ENCODE peak calls at places on chromosomes 11 and 22, in four cellular contexts. O, H, P and I are unnamed samples.

GRCh38 chr22:19970479-19971275 is 29.1 kb upstream of the TXNRD2 start:
- DNase-seq in O (peak; percentile 68), H (no peak), P (no peak), I (peak; percentile 69)

GRCh38 chr11:11691296-11692141 is 69.7 kb upstream of the GALNT18 start:
- DNase-seq in H (no peak), P (no peak), O (no peak), I (no peak)

GRCh38 chr22:43988116-43988817 is 33.0 kb downstream of the SAMM50 start:
- DNase-seq in P (no peak), O (no peak), H (no peak), I (no peak)

GRCh38 chr22:23279781-23280180 is 99.5 kb downstream of the BCR start:
- DNase-seq in P (no peak), H (peak; percentile 20), O (peak; percentile 62), I (no peak)

GRCh38 chr11:3947084-3947483 is 91.6 kb downstream of the STIM1 start:
- DNase-seq in P (no peak), H (peak; percentile 62), O (peak; percentile 36), I (peak; percentile 41)

GRCh38 chr11:106061249-106061794 is 15.8 kb downstream of the KBTBD3 start:
- DNase-seq in O (no peak), H (no peak), P (no peak), I (no peak)

GRCh38 chr11:25242928-25243327 is 746.1 kb downstream of the LUZP2 start:
- DNase-seq in P (no peak), H (no peak), O (no peak), I (no peak)

GRCh38 chr11:35420371-35420770 is 1.0 kb upstream of the SLC1A2 start:
- DNase-seq in P (no peak), H (no peak), O (no peak), I (no peak)

GRCh38 chr22:29267462-29267857 is 321 bp downstream of the RHBDD3 start:
- DNase-seq in H (no peak), O (no peak), P (no peak), I (peak; percentile 33)

GRCh38 chr22:50613291-50613981 is 12.8 kb downstream of the MAPK8IP2 start:
- DNase-seq in H (no peak), O (no peak), P (peak; percentile 68), I (peak; percentile 90)

GRCh38 chr11:116563028-116563712 is 209.6 kb downstream of the BUD13 start:
- DNase-seq in P (no peak), H (peak; percentile 51), O (peak; percentile 76), I (no peak)

GRCh38 chr11:114163830-114164401 is 104.4 kb downstream of the ZBTB16 start:
- DNase-seq in O (no peak), P (no peak), H (no peak), I (no peak)

GRCh38 chr11:114161486-114162250 is 102.2 kb downstream of the ZBTB16 start:
- DNase-seq in P (no peak), O (no peak), H (no peak), I (no peak)

GRCh38 chr11:114162719-114163123 is 103.2 kb downstream of the ZBTB16 start:
- DNase-seq in H (peak; percentile 93), O (peak; percentile 96), P (no peak), I (peak; percentile 90)

GRCh38 chr11:114164546-114164945 is 105.0 kb downstream of the ZBTB16 start:
- DNase-seq in P (no peak), O (no peak), H (no peak), I (no peak)

GRCh38 chr11:114163231-114163631 is 103.7 kb downstream of the ZBTB16 start:
- DNase-seq in H (peak; percentile 29), O (peak; percentile 72), P (no peak), I (no peak)
- H3K4me1 ChIP-seq in H (peaks cover 32% of the 10 kb centered on the region), O (peaks cover 35% of the 10 kb centered on the region), P (peaks cover 28% of the 10 kb centered on the region), I (peaks cover 49% of the 10 kb centered on the region)

GRCh38 chr11:112884012-112884767 is 77.0 kb upstream of the NCAM1 start:
- DNase-seq in P (no peak), H (no peak), O (peak; percentile 27), I (no peak)
- H3K27ac ChIP-seq in P (no peak overlapping the region), H (no peak overlapping the region), O (no peak overlapping the region), I (no peak overlapping the region)

GRCh38 chr11:85823816-85824215 is 12.9 kb upstream of the SYTL2 start:
- DNase-seq in H (no peak), P (no peak), O (no peak), I (no peak)
- H3K9ac ChIP-seq in H (no peak overlapping the region), P (no peak overlapping the region), O (no peak overlapping the region), I (no peak overlapping the region)

GRCh38 chr22:25744694-25745093 is 2.7 kb downstream of the MYO18B start:
- DNase-seq in P (no peak), O (no peak), H (no peak), I (no peak)
- H3K4me1 ChIP-seq in P (peaks cover 12% of the 10 kb centered on the region), O (peaks cover 24% of the 10 kb centered on the region), H (peaks cover 18% of the 10 kb centered on the region), I (no peaks in the 10 kb centered on the region)

DNA sequence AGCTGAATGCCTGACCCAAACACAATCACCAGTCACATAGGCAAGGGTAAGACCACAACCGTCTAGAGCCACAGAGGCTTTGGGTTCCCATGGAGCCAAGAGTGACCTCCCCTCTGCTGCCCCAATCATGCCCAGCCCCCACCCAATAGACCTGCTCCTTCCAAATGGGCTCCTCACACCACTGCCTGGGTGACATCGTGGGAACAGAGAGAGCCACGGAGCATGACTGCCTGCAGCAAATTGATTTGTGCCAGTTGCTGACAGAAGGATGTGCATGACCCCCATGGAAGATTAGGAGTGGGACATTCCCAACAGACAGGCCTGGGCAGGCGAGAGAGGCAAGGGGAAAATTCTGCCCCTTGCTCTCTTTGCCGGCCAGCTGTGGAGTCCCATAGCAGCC is 88.5 kb downstream of the TENM4 start:
- DNase-seq in H (no peak), O (no peak), P (no peak), I (no peak)
- H3K27ac ChIP-seq in H (no peak overlapping the region), O (no peak overlapping the region), P (no peak overlapping the region), I (no peak overlapping the region)

DNA sequence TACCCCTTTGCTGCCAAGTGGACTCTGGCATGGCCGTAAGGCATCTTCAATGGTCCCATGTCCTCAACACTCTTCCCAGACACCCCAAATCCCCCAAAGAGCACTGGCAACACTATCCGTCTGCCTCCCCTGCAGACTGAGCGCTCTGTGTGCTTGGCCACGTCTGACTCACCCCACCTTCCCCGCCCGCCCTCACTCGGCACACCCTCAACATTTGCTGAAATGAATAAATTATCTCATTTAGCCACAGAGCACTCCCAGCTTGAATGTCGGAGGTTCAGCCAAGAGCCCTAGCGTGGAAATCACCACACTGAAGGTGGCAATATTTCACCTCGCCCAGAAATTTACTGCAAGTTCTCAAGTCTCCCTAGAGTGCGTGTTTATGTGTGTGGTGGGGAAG is 46.5 kb upstream of the TCF20 start:
- DNase-seq in P (no peak), O (peak; percentile 80), H (peak; percentile 61), I (peak; percentile 91)
- H3K9ac ChIP-seq in P (no peak overlapping the region), O (no peak overlapping the region), H (no peak overlapping the region), I (peak overlapping the region; percentile 37)

DNA sequence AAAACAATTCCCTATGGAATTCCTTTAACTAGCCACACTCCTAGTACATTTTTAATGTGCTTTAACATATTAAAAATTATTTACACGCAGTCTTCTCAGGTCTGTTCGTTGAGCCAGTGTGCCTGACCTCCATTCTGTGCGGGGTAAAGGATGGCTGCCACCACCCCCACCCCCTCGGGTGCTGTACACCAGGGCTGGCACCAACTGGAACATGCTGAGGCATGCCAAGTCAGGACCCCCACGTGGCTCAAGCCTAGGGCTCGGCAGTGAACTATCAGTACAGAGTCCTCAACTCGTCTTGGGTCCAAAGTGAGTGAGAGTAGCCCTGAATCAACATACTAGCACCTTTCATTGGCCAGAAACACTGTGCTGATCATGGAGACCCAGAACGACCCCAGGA is 32.5 kb upstream of the PHF21B start:
- DNase-seq in O (no peak), P (no peak), H (no peak), I (no peak)
- H3K4me1 ChIP-seq in O (no peaks in the 10 kb centered on the region), P (no peaks in the 10 kb centered on the region), H (no peaks in the 10 kb centered on the region), I (no peaks in the 10 kb centered on the region)

DNA sequence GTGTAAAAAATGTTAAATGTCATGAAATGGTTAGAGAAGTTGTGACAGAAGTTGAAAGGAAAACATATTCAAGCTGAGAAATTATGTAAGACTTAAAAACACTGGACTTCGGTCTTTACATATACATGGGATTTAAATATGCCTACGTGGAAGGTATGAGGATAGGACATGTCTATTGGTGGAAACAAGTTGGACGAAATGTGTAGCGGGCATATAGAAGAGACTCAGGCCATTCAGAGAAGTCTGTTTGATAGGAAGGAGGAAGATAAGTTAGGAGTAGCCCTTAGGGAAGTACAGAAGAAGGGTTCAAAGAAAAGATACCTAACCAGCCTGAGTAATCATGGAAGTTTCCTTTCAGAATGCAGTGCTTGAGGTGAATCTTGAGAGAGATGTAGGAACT is 14.7 kb downstream of the CADM1 start:
- DNase-seq in H (no peak), O (no peak), P (no peak), I (no peak)
- H3K27ac ChIP-seq in H (peak overlapping the region; percentile 39), O (no peak overlapping the region), P (no peak overlapping the region), I (no peak overlapping the region)

DNA sequence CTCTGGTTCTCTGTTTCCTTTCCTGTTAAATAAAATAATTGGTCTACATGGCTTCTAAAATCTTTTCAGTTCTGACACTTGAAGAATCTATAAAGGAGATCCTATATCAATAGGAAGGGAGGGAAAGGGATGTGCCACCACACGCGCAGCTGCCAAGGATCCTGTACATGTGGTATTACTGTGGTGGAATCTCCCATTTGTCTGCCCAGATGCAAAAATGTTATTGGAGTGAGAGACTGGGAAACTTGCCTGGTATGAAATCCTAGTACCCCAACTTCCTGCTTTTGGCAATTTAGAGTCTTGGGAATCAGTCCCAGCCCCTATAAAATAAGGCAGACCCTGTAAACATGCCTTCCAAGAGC is 81.9 kb upstream of the PICALM start:
- DNase-seq in O (peak; percentile 22), P (no peak), H (peak; percentile 30), I (no peak)
- H3K9ac ChIP-seq in O (peak overlapping the region; percentile 58), P (no peak overlapping the region), H (peak overlapping the region; percentile 63), I (no peak overlapping the region)